ENCODE peak calls at places on chromosomes 1 and 21, in ten cellular contexts. W, P, N, U, Q, J, V, F, M and T are unnamed samples. For H3K4me1, the result is how much of the 10 kb centered on the place peaks cover.

GRCh38 chr21:45330075-45330781 is 42.5 kb upstream of the POFUT2 start:
- DNase-seq in M (peak), W (no peak), P (peak), F (peak), V (peak), N (no peak), J (no peak), U (no peak), Q (peak), T (peak)

GRCh38 chr1:171515299-171515698 is 30.0 kb downstream of the PRRC2C start:
- DNase-seq in Q (no peak), P (no peak), U (no peak), N (no peak), W (no peak), F (no peak), J (no peak), M (no peak), V (no peak), T (no peak)

GRCh38 chr21:45506836-45507522 is 35.3 kb downstream of the SLC19A1 start:
- DNase-seq in J (no peak), V (peak), P (no peak), N (no peak), M (no peak), F (no peak), W (no peak), Q (no peak), U (no peak), T (peak)

GRCh38 chr21:37032293-37032692 is 25.8 kb downstream of the RIPPLY3 start:
- DNase-seq in V (no peak), F (no peak), U (no peak), N (no peak), Q (no peak), W (no peak), P (no peak), J (no peak), M (no peak), T (no peak)

GRCh38 chr1:29677028-29678024 is 441.0 kb downstream of the PTPRU start:
- DNase-seq in F (no peak), P (no peak), U (no peak), W (no peak), Q (no peak), M (peak), N (no peak), V (no peak), J (no peak), T (no peak)

GRCh38 chr1:116806245-116806644 is 52.0 kb downstream of the CD2 start:
- DNase-seq in Q (no peak), J (no peak), U (no peak), V (no peak), F (no peak), N (no peak), M (no peak), W (no peak), P (no peak), T (no peak)

GRCh38 chr1:180626711-180627110 is 5.1 kb upstream of the XPR1 start:
- DNase-seq in N (no peak), W (no peak), U (no peak), P (no peak), Q (no peak), M (no peak), J (no peak), V (no peak), F (no peak), T (no peak)

GRCh38 chr1:108750476-108751191 is 4.2 kb downstream of the STXBP3 start:
- DNase-seq in U (no peak), M (no peak), N (no peak), W (no peak), J (no peak), P (no peak), V (no peak), F (no peak), Q (peak), T (no peak)

GRCh38 chr1:23562138-23562819 is 3.0 kb upstream of the ID3 start:
- DNase-seq in U (peak), P (peak), W (peak), Q (peak), V (peak), J (peak), N (peak), M (peak), F (peak), T (peak)

GRCh38 chr1:32997381-32997891 is 32.8 kb upstream of the RNF19B start:
- DNase-seq in V (no peak), Q (peak), U (no peak), F (no peak), P (no peak), W (no peak), M (peak), J (peak), N (no peak), T (no peak)

GRCh38 chr1:210250998-210251679 is 18.5 kb downstream of the SERTAD4 start:
- DNase-seq in F (peak), J (no peak), M (peak), Q (peak), W (peak), V (peak), N (peak), U (no peak), P (peak), T (peak)

GRCh38 chr1:232995189-232995588 is 44.8 kb downstream of the NTPCR start:
- DNase-seq in Q (no peak), J (no peak), U (no peak), F (no peak), P (no peak), N (no peak), V (no peak), W (no peak), M (no peak), T (no peak)

GRCh38 chr1:169363046-169363756 is 4.4 kb downstream of the NME7 start:
- DNase-seq in V (no peak), W (no peak), P (peak), M (peak), F (no peak), N (no peak), J (no peak), Q (peak), U (no peak), T (no peak)

GRCh38 chr21:39114871-39115658 is 68.2 kb downstream of the PSMG1 start:
- DNase-seq in M (peak), P (peak), F (no peak), U (no peak), V (peak), J (no peak), N (no peak), W (no peak), Q (peak), T (no peak)

GRCh38 chr1:15214507-15214906 is 32.5 kb upstream of the FHAD1 start:
- DNase-seq in F (peak), J (peak), W (no peak), P (no peak), Q (no peak), V (peak), U (no peak), N (peak), M (no peak), T (no peak)

GRCh38 chr1:32200226-32201010 is at the start of gene CCDC28B:
- DNase-seq in W (peak), N (peak), J (peak), V (peak), M (peak), U (no peak), Q (peak), P (peak), F (peak), T (peak)

GRCh38 chr1:153565529-153566374 is at the start of gene S100A2:
- DNase-seq in N (no peak), F (peak), J (peak), Q (peak), V (peak), W (no peak), M (peak), P (peak), U (no peak), T (peak)

GRCh38 chr1:245310605-245311531 is 156.1 kb downstream of the KIF26B start:
- DNase-seq in M (no peak), N (peak), P (peak), V (peak), J (peak), U (no peak), W (peak), Q (no peak), F (no peak), T (peak)

GRCh38 chr1:244941121-244941520 is 76.8 kb upstream of the HNRNPU start:
- DNase-seq in P (no peak), U (no peak), W (peak), M (no peak), V (no peak), Q (no peak), J (no peak), F (no peak), N (no peak), T (no peak)

GRCh38 chr1:3491291-3492246 is 37.1 kb downstream of the ARHGEF16 start:
- DNase-seq in W (peak), N (peak), F (peak), Q (no peak), V (peak), U (no peak), P (peak), J (peak), M (peak), T (peak)

GRCh38 chr21:26077523-26077922 is 93.0 kb downstream of the APP start:
- DNase-seq in W (no peak), F (no peak), Q (no peak), U (no peak), M (no peak), N (no peak), P (no peak), V (no peak), J (no peak), T (no peak)

GRCh38 chr1:48402619-48403018 is 69.4 kb downstream of the SPATA6 start:
- DNase-seq in V (no peak), M (no peak), F (no peak), N (no peak), P (no peak), Q (no peak), U (no peak), J (no peak), W (no peak), T (no peak)

GRCh38 chr1:174769961-174770549 is 229.7 kb upstream of the CACYBP start:
- DNase-seq in F (no peak), U (no peak), V (no peak), J (peak), N (peak), M (peak), Q (peak), W (peak), P (peak), T (peak)

GRCh38 chr21:19048088-19048672 is 644.6 kb upstream of the TMPRSS15 start:
- DNase-seq in M (no peak), P (no peak), N (no peak), Q (no peak), V (no peak), U (no peak), F (no peak), J (no peak), W (no peak), T (no peak)

GRCh38 chr1:209674957-209675566 is at the start of gene G0S2:
- DNase-seq in F (peak), W (no peak), N (peak), J (peak), M (peak), U (no peak), V (peak), Q (peak), P (peak), T (peak)

GRCh38 chr21:20592482-20592881 is 405.7 kb upstream of the NCAM2 start:
- DNase-seq in Q (no peak), V (no peak), W (no peak), M (no peak), U (no peak), N (no peak), F (no peak), J (no peak), P (no peak), T (no peak)

GRCh38 chr1:214192825-214193643 is 87.9 kb upstream of the SMYD2 start:
- DNase-seq in N (no peak), U (no peak), Q (no peak), P (peak), F (no peak), W (no peak), M (peak), J (no peak), V (no peak), T (peak)

GRCh38 chr1:20048563-20048962 is 21.4 kb upstream of the PLA2G5 start:
- DNase-seq in M (no peak), Q (no peak), U (no peak), V (no peak), P (no peak), F (no peak), W (no peak), N (no peak), J (no peak), T (no peak)

GRCh38 chr1:37998089-37998808 is 7.1 kb downstream of the FHL3 start:
- DNase-seq in P (no peak), W (no peak), U (no peak), J (no peak), M (no peak), F (no peak), V (no peak), N (no peak), Q (no peak), T (no peak)

GRCh38 chr1:37998913-37999433 is 6.3 kb downstream of the FHL3 start:
- DNase-seq in V (peak), P (no peak), M (no peak), W (no peak), J (no peak), F (no peak), U (no peak), Q (no peak), N (no peak), T (no peak)

GRCh38 chr1:38000529-38001453 is 4.5 kb downstream of the FHL3 start:
- DNase-seq in Q (peak), U (no peak), P (peak), F (peak), J (peak), W (no peak), N (no peak), V (peak), M (peak), T (no peak)

GRCh38 chr1:37999434-38000232 is 5.7 kb downstream of the FHL3 start:
- DNase-seq in N (no peak), M (peak), W (no peak), P (peak), U (no peak), V (peak), J (peak), F (peak), Q (peak), T (no peak)

GRCh38 chr1:38000233-38000528 is 5.1 kb downstream of the FHL3 start:
- DNase-seq in J (no peak), U (no peak), W (no peak), V (no peak), P (no peak), N (no peak), M (no peak), Q (no peak), F (no peak), T (no peak)
- H3K4me1 ChIP-seq in J (half or more), U (under half), W (under half), V (under half), P (half or more), N (under half), M (under half), Q (half or more), F (under half), T (under half)

GRCh38 chr1:191396622-191397021 is 761.6 kb upstream of the RGS18 start:
- DNase-seq in Q (no peak), M (no peak), P (no peak), W (no peak), V (no peak), F (no peak), J (no peak), U (no peak), N (no peak), T (no peak)
- H3K4me1 ChIP-seq in Q (under half), M (under half), P (under half), W (under half), V (under half), F (under half), J (under half), U (under half), N (under half), T (under half)

GRCh38 chr1:4984841-4985240 is 330.4 kb downstream of the AJAP1 start:
- DNase-seq in U (no peak), V (no peak), W (no peak), P (no peak), Q (no peak), F (no peak), M (no peak), J (no peak), N (no peak), T (no peak)

GRCh38 chr1:4986266-4986665 is 331.9 kb downstream of the AJAP1 start:
- DNase-seq in M (no peak), J (no peak), N (no peak), W (no peak), U (no peak), V (no peak), F (no peak), Q (no peak), P (no peak), T (no peak)
- H3K4me1 ChIP-seq in M (under half), J (under half), N (under half), W (under half), U (under half), V (under half), F (under half), Q (under half), P (under half), T (under half)

GRCh38 chr1:36251794-36252481 is 27.7 kb downstream of the THRAP3 start:
- DNase-seq in P (no peak), W (no peak), F (no peak), J (no peak), M (no peak), V (no peak), N (no peak), Q (no peak), U (no peak), T (no peak)

GRCh38 chr1:36253463-36253862 is 29.2 kb downstream of the THRAP3 start:
- DNase-seq in U (no peak), N (no peak), V (no peak), Q (peak), P (no peak), M (no peak), F (no peak), W (no peak), J (no peak), T (no peak)

GRCh38 chr1:36257375-36257767 is 33.1 kb downstream of the THRAP3 start:
- DNase-seq in J (peak), P (no peak), M (no peak), V (no peak), Q (no peak), N (no peak), W (no peak), F (no peak), U (no peak), T (no peak)

GRCh38 chr1:36258960-36259344 is 34.7 kb downstream of the THRAP3 start:
- DNase-seq in N (no peak), M (no peak), U (no peak), W (no peak), Q (peak), J (no peak), P (peak), F (no peak), V (no peak), T (no peak)

DNA sequence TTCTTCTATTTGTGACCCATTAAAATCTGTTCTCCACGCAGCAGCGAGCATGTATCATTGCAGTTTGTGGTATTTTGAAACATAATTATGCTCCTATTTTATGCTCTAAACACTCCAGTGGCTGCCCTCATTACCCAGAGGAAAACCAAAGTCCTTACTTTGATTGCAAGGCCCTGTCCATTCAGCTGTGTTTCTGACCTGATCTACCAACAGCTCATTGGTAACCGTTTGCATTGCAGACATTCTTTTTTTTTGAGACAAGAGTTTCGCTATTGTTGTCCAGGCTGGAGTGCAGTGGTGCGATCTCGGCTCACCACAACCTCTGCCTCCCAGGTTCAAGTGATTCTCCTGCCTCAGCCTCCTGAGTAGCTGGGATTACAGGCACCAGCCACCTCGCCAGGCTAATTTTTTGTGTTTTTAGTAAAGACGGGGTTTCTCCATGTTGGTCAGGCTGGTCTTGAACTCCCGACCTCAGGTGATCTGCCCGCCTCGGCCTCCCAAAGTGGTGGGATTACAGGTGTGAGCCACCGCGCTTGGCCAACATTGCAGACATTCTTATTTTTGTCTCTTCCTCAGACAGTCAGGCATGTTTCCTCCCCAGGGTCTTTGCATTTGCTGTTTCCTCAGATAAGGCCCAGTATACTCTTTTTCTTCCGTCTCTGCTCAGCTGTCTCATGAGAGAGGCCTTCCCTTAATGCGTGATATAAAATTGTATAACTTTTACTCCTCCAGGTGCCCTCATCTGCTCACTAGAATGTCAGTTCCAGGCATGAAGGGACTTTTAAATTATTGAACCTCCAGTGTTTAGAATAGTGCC is 32.5 kb downstream of the THRAP3 start:
- DNase-seq in F (no peak), M (no peak), W (peak), V (no peak), P (no peak), J (no peak), Q (no peak), N (no peak), U (no peak), T (no peak)
- H3K4me1 ChIP-seq in F (under half), M (under half), W (under half), V (under half), P (under half), J (under half), Q (under half), N (under half), U (under half), T (under half)

DNA sequence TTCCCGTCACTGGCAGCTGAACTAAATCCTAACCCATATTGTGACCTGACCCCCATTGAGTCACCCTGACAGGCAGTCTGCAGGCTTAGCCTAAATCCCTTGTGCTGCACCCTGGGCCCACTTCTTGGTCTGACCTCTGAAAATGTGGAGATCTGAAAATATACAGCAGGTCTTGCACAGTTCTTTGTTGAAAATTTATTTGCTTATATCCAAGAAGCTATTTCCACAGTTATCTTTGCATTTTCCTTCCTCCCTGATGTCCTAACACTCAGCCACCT is 87.1 kb downstream of the BCAR3 start:
- DNase-seq in P (no peak), Q (no peak), W (no peak), U (no peak), F (no peak), M (no peak), N (no peak), V (no peak), J (no peak), T (no peak)
- H3K4me1 ChIP-seq in P (half or more), Q (under half), W (under half), U (under half), F (under half), M (under half), N (under half), V (under half), J (under half), T (under half)

GRCh38 chr1:181655756-181656155 is 172.4 kb downstream of the CACNA1E start:
- DNase-seq in W (no peak), V (no peak), U (no peak), F (no peak), Q (peak), P (no peak), N (no peak), M (no peak), J (no peak), T (no peak)
- H3K4me1 ChIP-seq in W (under half), V (under half), U (under half), F (under half), Q (under half), P (under half), N (under half), M (under half), J (under half), T (under half)

GRCh38 chr1:101131239-101131924 is 105.4 kb upstream of the S1PR1 start:
- DNase-seq in V (no peak), W (no peak), N (no peak), Q (no peak), F (no peak), U (no peak), M (no peak), J (no peak), P (no peak), T (no peak)

GRCh38 chr1:101128211-101128727 is 102.7 kb upstream of the DPH5 start:
- DNase-seq in W (peak), Q (no peak), J (no peak), N (no peak), V (no peak), U (no peak), F (no peak), M (no peak), P (no peak), T (no peak)

GRCh38 chr1:101128851-101129250 is 103.3 kb upstream of the DPH5 start:
- DNase-seq in V (no peak), P (no peak), W (no peak), U (no peak), Q (no peak), N (no peak), F (no peak), M (no peak), J (no peak), T (no peak)

GRCh38 chr1:101129975-101130374 is 104.4 kb upstream of the DPH5 start:
- DNase-seq in J (no peak), W (no peak), F (no peak), M (no peak), V (no peak), Q (no peak), U (no peak), P (no peak), N (no peak), T (no peak)

GRCh38 chr1:101130673-101131072 is 105.1 kb upstream of the DPH5 start:
- DNase-seq in W (no peak), J (peak), M (no peak), V (no peak), N (peak), Q (peak), U (no peak), P (no peak), F (no peak), T (no peak)
- H3K4me1 ChIP-seq in W (under half), J (under half), M (under half), V (under half), N (under half), Q (under half), U (under half), P (under half), F (under half), T (under half)